ENCODE peak calls at places on chromosome 2, in four cellular contexts. H is HL-60, E is fibroblast of lung, I is hepatocyte. R is an unnamed sample.

GRCh38 chr2:203782262-203782976 is 76.0 kb downstream of the CD28 start:
- DNase-seq in H (peak), I (peak), E (peak), R (peak)

GRCh38 chr2:238097988-238098853 is 1.9 kb upstream of the ESPNL start:
- DNase-seq in H (peak), E (peak), I (peak), R (no peak)

GRCh38 chr2:177429688-177430325 is 37.2 kb downstream of the AGPS start:
- DNase-seq in E (peak), I (no peak), H (no peak), R (no peak)

GRCh38 chr2:240437861-240438809 is 2.7 kb downstream of the GPC1 start:
- DNase-seq in I (peak), E (peak), H (peak), R (no peak)

GRCh38 chr2:17518212-17519154 is at the start of gene RAD51AP2:
- DNase-seq in E (peak), H (no peak), I (peak), R (peak)

GRCh38 chr2:67600472-67600871 is 203.3 kb downstream of the ETAA1 start:
- DNase-seq in H (no peak), E (no peak), I (no peak), R (no peak)

GRCh38 chr2:191032588-191033429 is 18.8 kb upstream of the STAT1 start:
- DNase-seq in E (no peak), I (no peak), H (peak), R (no peak)

GRCh38 chr2:147355706-147356105 is 489.1 kb upstream of the ACVR2A start:
- DNase-seq in H (no peak), I (no peak), E (no peak), R (peak)

GRCh38 chr2:199085201-199085750 is 372.5 kb downstream of the SATB2 start:
- DNase-seq in E (peak), H (no peak), I (no peak), R (no peak)

GRCh38 chr2:33628031-33628430 is 28.9 kb upstream of the FAM98A start:
- DNase-seq in E (no peak), H (no peak), I (no peak), R (no peak)

GRCh38 chr2:85257359-85258193 is 70.2 kb downstream of the TGOLN2 start:
- DNase-seq in E (no peak), I (no peak), H (no peak), R (no peak)

GRCh38 chr2:131044757-131045150 is 48.5 kb downstream of the FAM168B start:
- DNase-seq in I (no peak), H (no peak), E (no peak), R (no peak)

GRCh38 chr2:37829202-37829601 is 95.9 kb upstream of the RMDN2 start:
- DNase-seq in I (peak), H (peak), E (peak), R (no peak)

GRCh38 chr2:240954436-240955305 is 43.7 kb upstream of the SNED1 start:
- DNase-seq in E (no peak), H (no peak), I (no peak), R (no peak)

GRCh38 chr2:20349457-20350034 is 1.1 kb downstream of the PUM2 start:
- DNase-seq in E (no peak), H (no peak), I (no peak), R (no peak)

GRCh38 chr2:216880509-216881184 is 20.8 kb upstream of the TNP1 start:
- DNase-seq in H (no peak), E (peak), I (peak), R (no peak)

GRCh38 chr2:172102858-172103359 is at the start of gene DLX2:
- DNase-seq in H (peak), I (peak), E (peak), R (peak)

GRCh38 chr2:30765226-30765625 is 42.0 kb downstream of the CAPN13 start:
- DNase-seq in E (no peak), I (no peak), H (no peak), R (no peak)

GRCh38 chr2:120052597-120052996 is 39.7 kb downstream of the EPB41L5 start:
- DNase-seq in I (no peak), E (no peak), H (no peak), R (peak)

GRCh38 chr2:175004730-175004979 is 526 bp downstream of the CHN1 start:
- DNase-seq in I (no peak), H (no peak), E (no peak), R (no peak)

GRCh38 chr2:237324446-237325236 is 89.3 kb downstream of the COL6A3 start:
- DNase-seq in I (peak), H (no peak), E (peak), R (peak)

GRCh38 chr2:179925713-179926112 is 64.3 kb upstream of the ZNF385B start:
- DNase-seq in E (peak), I (no peak), H (no peak), R (no peak)

GRCh38 chr2:16581241-16581640 is 84.4 kb downstream of the CYRIA start:
- DNase-seq in H (no peak), E (no peak), I (no peak), R (no peak)

GRCh38 chr2:142865924-142866323 is 11.5 kb upstream of the KYNU start:
- DNase-seq in E (peak), I (no peak), H (no peak), R (no peak)

GRCh38 chr2:215764441-215765048 is 248.8 kb downstream of the MREG start:
- DNase-seq in E (peak), H (no peak), I (no peak), R (no peak)

GRCh38 chr2:29130295-29130694 is 15.1 kb downstream of the CLIP4 start:
- DNase-seq in I (peak), H (peak), E (peak), R (peak)

GRCh38 chr2:33220533-33220932 is 255.9 kb upstream of the RASGRP3 start:
- DNase-seq in I (no peak), E (no peak), H (no peak), R (no peak)

GRCh38 chr2:170711774-170712652 is 3.1 kb upstream of the SP5 start:
- DNase-seq in E (no peak), I (peak), H (no peak), R (peak)
- TF ChIP-seq CTCF in E (no peak), I (no peak), H (no peak), R (no peak)

DNA sequence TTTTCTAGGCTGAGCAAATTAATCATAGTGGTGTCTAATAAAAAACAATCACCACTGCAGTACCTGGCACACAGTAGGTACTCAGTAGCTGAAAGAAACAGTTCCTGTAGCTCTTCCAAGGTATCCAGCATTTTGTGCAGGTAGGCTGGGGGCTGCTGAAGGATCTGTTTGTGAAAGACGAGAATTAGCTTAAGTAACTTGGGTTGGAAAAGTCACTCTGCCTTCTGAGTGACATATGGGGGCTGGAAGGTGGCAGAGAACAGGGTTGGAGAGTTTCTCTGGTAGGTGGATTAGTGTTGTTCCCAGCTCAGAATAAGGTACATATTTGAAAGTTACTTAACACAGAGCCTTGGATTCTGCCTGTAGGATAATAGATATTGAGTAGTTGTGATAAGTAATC is 72.8 kb downstream of the FMNL2 start:
- DNase-seq in I (no peak), H (no peak), E (no peak), R (no peak)
- H3K4me3 ChIP-seq in I (no peak), H (no peak), E (no peak), R (no peak)

GRCh38 chr2:112960230-112960825 is 17.5 kb upstream of the IL36G start:
- DNase-seq in E (no peak), H (no peak), I (no peak), R (no peak)
- TF ChIP-seq CTCF in E (no peak), H (no peak), I (peak), R (no peak)

GRCh38 chr2:136327162-136327852 is 209.4 kb upstream of the CXCR4 start:
- DNase-seq in E (peak), H (no peak), I (peak), R (no peak)

GRCh38 chr2:136323935-136324334 is 206.0 kb upstream of the CXCR4 start:
- DNase-seq in E (no peak), I (no peak), H (peak), R (no peak)

GRCh38 chr2:136325844-136326291 is 207.9 kb upstream of the CXCR4 start:
- DNase-seq in H (no peak), E (no peak), I (no peak), R (no peak)

GRCh38 chr2:136323212-136323611 is 205.3 kb upstream of the CXCR4 start:
- DNase-seq in E (no peak), I (no peak), H (no peak), R (no peak)

GRCh38 chr2:136324966-136325365 is 207.0 kb upstream of the CXCR4 start:
- DNase-seq in H (peak), I (no peak), E (no peak), R (no peak)
- H3K4me3 ChIP-seq in H (no peak), I (no peak), E (no peak), R (no peak)

GRCh38 chr2:239400000-239400831 is 604 bp downstream of the HDAC4 start:
- DNase-seq in I (peak), H (peak), E (peak), R (no peak)

GRCh38 chr2:239399404-239399999 is 1.3 kb downstream of the HDAC4 start:
- DNase-seq in I (peak), E (no peak), H (peak), R (no peak)

GRCh38 chr2:239396881-239397681 is 3.7 kb downstream of the HDAC4 start:
- DNase-seq in I (no peak), H (no peak), E (no peak), R (no peak)

GRCh38 chr2:239397856-239398470 is 2.9 kb downstream of the HDAC4 start:
- DNase-seq in H (no peak), I (no peak), E (no peak), R (no peak)

DNA sequence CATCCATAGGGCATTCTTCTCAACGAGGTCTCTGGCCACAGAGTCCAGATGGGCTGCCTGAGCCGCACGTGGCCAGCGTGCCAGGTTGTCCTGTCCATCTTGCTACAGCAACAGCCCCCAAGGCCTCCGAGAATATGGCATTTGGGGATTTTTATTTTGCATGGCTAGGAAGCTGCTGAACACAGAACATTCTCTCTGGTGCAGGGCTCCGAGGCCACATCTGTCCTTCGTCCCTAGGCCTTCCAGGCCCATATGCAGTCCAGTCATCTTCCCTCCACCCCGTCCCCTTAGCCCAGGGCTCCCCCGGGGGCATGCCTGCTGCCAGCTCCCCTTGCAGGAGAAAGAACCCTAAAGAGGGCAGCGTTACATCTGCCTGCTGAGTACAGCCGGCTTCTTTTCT is 2.3 kb downstream of the HDAC4 start:
- DNase-seq in I (no peak), H (no peak), E (no peak), R (no peak)
- TF ChIP-seq CTCF in I (no peak), H (no peak), E (no peak), R (no peak)

DNA sequence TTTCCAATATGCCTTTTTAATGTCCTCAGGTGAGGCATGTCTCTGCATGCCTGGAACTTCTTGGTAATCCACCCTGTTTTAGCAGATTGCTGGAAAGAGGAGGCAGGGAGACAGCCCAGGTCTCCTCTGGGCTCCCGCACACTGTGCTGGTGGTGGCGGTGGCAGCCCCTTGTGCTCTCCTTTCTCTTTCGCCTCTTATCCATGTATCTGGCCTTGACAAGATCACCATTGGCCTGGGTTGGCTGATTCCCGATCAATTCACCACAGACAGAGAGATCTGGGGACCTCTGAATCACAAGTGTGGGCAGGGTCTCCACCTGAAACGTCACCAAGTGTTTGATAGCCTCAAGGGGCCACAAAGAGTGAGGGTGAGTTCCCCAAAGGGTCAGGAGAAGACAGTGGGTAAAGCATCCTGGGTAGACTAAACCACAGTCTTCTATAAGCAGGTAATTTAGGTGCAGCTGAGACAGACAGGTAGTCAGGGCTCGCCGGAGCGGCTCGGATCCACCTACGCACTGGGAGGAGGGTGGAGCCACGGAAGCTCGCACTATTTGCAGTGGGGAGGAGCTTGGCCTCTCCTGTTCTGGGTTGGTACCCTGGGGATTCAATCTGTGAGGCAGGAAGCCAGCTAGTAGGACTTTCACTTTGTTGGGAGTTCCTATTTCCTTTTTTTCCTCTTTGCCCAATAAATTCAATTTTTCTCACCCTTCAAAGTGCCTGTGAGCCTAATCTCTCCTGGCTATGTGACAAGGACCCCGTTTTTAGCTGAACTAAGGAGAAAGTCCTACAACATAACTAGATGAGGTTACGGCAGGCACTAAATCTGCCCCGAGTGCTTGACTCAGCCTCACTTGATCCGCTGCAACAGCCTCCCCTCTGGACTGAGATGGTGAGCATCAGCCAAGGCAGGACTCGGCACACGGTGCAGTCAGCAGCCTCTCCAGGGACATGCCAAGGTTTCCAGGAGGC is 57.6 kb downstream of the SLC4A3 start:
- DNase-seq in I (peak), E (peak), H (no peak), R (peak)
- H3K4me3 ChIP-seq in I (peak), E (peak), H (no peak), R (peak)

DNA sequence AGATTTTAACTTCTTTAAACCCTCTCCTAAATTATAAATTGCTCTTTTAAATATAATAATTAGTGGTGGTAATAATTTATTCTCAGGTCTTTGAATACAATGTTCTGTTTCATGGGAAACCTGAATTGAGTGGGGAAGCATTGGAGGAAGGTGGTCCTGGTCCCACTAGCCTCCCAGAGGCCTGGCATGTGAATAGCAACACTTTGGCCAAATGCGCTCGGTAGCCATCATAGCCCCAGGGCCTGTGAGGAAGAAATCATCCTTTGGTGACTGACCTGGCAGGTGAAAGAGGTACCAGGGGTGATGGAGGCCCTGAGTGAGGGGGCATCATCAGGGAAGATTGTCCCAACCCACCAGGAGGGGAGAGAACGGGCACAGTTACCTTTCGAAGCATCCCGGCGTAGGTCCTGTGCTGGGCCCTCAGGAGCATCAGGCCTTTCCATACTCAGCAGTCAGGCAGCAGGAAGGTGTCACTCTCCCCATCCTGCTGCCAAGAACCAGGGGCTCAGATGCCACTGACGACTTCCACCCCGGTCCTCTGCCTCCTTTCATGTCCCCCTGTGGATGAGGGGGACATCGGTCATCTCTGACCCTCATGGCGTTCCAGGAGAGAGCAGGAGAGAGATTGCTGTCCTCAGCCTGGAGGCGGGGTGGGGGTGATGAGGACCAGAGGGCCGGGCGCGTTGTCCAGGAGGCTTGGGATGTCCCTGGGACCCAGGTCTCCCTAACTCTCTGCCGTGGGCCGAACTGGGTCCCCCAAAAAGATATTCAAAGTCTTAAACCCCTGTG is 78.6 kb upstream of the HPCAL1 start:
- DNase-seq in E (no peak), I (no peak), H (no peak), R (no peak)
- TF ChIP-seq CTCF in E (no peak), I (no peak), H (no peak), R (no peak)

DNA sequence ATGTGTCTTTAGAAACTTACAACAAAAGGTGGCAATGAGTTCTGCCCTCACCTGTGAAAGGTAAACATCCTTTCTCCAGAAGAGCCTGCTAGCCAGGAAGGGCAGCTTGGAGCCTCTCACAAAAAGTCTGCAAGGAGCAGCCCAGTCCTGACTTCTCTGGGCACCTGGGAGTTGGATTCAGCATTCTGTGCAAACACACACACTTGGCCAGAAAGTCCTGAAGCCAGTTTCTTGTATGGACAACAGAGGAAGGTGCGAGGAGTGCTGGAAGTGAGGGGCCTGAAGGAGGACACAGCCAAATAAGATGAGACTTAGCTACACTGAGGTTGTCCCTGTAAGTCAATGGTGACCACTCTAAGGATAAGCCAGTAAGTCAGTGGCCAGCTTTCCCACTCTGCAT is 52.4 kb upstream of the SLC1A4 start:
- DNase-seq in E (no peak), H (no peak), I (no peak), R (no peak)
- H3K4me3 ChIP-seq in E (no peak), H (no peak), I (no peak), R (no peak)

DNA sequence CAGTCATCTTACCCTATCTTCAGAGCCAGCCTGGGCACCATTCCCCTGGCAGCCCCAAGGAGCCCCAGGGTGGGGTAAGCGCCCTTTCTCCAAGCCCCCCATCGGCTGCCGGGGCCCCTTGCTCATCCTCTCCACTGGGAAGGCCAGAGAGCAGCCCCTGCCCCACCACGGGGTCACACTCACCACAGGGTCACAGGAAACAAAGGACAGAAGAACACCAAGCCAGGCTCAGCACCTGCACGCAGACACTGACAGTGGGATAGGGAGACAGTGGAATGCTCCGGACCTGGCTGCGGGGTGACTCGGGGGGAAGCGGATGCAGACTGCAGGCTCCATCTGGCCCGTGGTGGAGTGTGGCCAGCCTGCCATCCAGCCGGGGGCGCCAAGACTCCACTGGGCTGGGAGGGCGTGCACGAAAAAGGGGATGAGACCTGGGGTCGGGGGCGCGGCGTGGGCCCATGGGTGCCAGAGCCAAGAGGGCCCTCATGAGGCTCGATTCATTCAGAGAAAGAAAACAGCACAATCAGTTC is 21.1 kb downstream of the HDAC4 start:
- DNase-seq in H (no peak), I (no peak), E (no peak), R (no peak)
- TF ChIP-seq CTCF in H (no peak), I (no peak), E (no peak), R (no peak)

DNA sequence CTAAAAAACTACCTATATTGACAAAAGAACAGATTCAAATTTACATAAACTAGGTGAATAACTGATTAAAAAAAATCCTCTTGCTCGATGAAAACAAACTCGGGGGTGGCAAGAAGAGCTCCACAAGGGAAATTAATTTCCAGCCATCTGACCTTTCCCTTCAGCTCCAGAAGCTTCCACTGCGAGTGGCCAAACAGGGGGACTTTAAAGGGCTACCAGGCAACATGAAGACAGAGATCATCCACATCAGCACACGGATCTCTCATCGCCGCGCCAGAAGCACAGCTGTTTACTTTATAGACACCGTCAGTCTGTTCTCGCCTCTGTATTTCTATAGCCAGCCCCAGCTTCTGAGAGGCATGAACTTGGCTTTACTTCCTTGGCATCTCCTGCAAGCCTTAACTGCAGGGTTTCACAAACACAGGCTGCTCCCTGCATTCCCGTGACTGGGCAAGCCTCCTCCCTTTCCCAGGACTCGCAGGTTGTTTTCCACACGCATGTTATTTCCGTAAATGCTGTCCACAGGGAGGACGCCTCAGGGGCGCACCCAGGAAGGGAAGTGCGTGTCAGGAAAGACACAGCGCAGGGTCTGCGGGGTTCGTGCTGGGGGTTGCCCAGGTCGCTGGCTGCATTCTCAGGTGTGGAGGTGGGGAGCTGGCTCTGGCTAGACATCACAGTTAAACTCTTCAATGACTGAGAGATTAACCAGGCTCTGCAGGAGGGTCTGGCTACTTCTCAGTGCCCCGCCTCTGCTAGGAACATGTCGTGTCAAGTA is 85.0 kb downstream of the USP40 start:
- DNase-seq in I (no peak), H (no peak), E (peak), R (no peak)
- H3K4me3 ChIP-seq in I (no peak), H (no peak), E (no peak), R (no peak)

R was measured in Caco-2.